ENCODE peak calls at places on chromosomes 16 and 17, in four cellular contexts. U is HepG2, Z is HCT116, Q is K562. G is an unnamed sample.

GRCh38 chr17:52660692-52661091 is 502.2 kb upstream of the CA10 start:
- DNase-seq in U (no peak), Z (no peak), Q (no peak), G (no peak)

GRCh38 chr17:6551909-6552768 is 4.2 kb downstream of the PITPNM3 start:
- DNase-seq in U (no peak), Z (no peak), Q (no peak), G (no peak)

GRCh38 chr16:12262454-12263180 is 286.1 kb downstream of the SNX29 start:
- DNase-seq in Z (no peak), Q (no peak), U (peak; percentile 77), G (no peak)

GRCh38 chr16:5041604-5042133 is 7.9 kb upstream of the NAGPA start:
- DNase-seq in Z (peak; percentile 58), U (no peak), Q (no peak), G (peak; percentile 63)

GRCh38 chr17:66172706-66173223 is 19.2 kb downstream of the CEP112 start:
- DNase-seq in Z (no peak), U (no peak), Q (no peak), G (no peak)

GRCh38 chr16:30621765-30622164 is 11.6 kb upstream of the ZNF689 start:
- DNase-seq in Z (no peak), Q (no peak), U (no peak), G (no peak)

GRCh38 chr17:20206068-20206467 is 196.9 kb downstream of the SPECC1 start:
- DNase-seq in Z (no peak), U (no peak), Q (peak; percentile 48), G (no peak)

GRCh38 chr17:78785663-78786057 is 3.6 kb upstream of the CYTH1 start:
- DNase-seq in Z (no peak), Q (no peak), U (peak; percentile 41), G (no peak)

GRCh38 chr16:28585674-28586073 is 11.2 kb downstream of the SULT1A2 start:
- DNase-seq in Q (no peak), U (no peak), Z (no peak), G (no peak)

GRCh38 chr16:27867122-27868110 is 196.1 kb downstream of the GSG1L start:
- DNase-seq in Z (peak; percentile 86), U (peak; percentile 78), Q (peak; percentile 97), G (no peak)

GRCh38 chr17:74190807-74191206 is 12.7 kb upstream of the RPL38 start:
- DNase-seq in Q (no peak), Z (no peak), U (peak; percentile 20), G (no peak)

GRCh38 chr17:43401293-43401692 is 2.5 kb downstream of the ARL4D start:
- DNase-seq in Q (no peak), Z (no peak), U (no peak), G (peak; percentile 59)

GRCh38 chr17:4365628-4366311 is 705 bp downstream of the UBE2G1 start:
- DNase-seq in Z (no peak), Q (peak; percentile 25), U (no peak), G (no peak)

GRCh38 chr16:80058236-80058635 is 457.7 kb upstream of the MAF start:
- DNase-seq in U (no peak), Q (no peak), Z (no peak), G (no peak)

GRCh38 chr17:2724783-2725164 is 13.2 kb upstream of the CLUH start:
- DNase-seq in Z (no peak), Q (no peak), U (no peak), G (no peak)

GRCh38 chr17:39325528-39326240 is 75.7 kb downstream of the FBXL20 start:
- DNase-seq in Z (no peak), Q (peak; percentile 28), U (no peak), G (no peak)

GRCh38 chr17:78745407-78746088 is 36.5 kb downstream of the CYTH1 start:
- DNase-seq in U (peak; percentile 52), Q (no peak), Z (no peak), G (no peak)

GRCh38 chr16:71894229-71894920 is 956 bp upstream of the IST1 start:
- DNase-seq in Q (no peak), U (peak; percentile 56), Z (peak; percentile 43), G (no peak)

GRCh38 chr17:62652251-62653001 is 25.0 kb downstream of the MRC2 start:
- DNase-seq in U (no peak), Z (no peak), Q (no peak), G (no peak)

GRCh38 chr16:85202631-85203461 is 90.6 kb upstream of the CIBAR2 start:
- DNase-seq in U (no peak), Q (no peak), Z (no peak), G (no peak)

GRCh38 chr16:28212532-28212873 is 738 bp upstream of the XPO6 start:
- DNase-seq in Q (no peak), Z (peak; percentile 15), U (no peak), G (no peak)

GRCh38 chr17:37194208-37194607 is 181.6 kb upstream of the C17orf78 start:
- DNase-seq in Z (no peak), U (no peak), Q (no peak), G (no peak)
- TF ChIP-seq TCF7L2 in Z (no peak), U (no peak), Q (no peak), G (no peak)

DNA sequence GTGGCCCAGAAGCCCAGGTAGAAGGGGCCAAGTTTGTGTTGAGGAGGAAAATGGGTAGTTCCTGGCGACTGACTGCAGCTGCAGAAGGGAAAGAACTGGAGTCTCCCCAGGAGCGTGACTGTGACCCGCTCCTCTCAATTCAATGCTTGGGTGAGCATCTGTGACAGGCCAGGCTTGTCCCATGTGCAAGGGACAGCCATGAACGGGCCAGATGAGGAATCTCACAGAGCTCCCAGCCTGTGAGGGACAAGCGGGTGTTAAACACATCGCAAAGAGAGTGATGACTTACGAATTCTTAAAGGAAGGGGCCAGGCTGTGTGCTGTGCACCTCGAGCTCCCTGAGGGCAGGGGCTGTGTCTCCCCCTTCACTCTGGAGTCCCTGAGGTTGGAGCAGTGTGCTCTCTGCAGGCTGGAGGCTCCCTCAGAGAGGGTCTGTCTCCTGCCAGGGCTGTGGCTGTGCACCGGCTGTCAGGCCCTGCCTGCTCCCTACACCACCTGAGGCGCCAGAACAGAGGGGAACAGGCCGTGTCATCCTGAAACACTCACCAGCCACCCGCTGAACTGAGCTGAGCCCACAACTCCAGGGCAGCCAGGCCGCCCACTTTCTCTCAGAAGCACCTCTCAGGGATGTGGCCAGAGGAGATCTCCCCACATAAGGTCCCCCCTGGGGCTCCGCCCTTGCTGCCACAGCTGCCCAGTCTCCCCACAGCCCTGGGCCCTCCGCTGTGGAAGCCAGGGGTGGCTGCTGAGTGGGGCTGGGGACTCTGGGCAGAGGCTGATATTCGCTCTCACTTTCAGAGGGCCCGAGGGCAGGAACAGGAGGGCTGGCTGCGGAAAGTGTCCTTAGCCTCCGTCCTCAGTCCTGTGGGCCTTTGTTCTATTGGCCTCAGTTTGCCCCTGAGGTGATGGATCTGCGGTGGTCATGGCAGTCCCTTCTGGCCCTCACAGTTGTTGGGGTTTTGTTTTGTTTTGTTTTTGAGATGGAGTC is 25.7 kb upstream of the NXPH3 start:
- DNase-seq in Z (no peak), Q (peak; percentile 5), U (no peak), G (no peak)
- TF ChIP-seq TCF7L2 in Z (no peak), Q (no peak), U (no peak), G (no peak)

GRCh38 chr17:76905836-76906235 is 37.6 kb downstream of the MGAT5B start:
- DNase-seq in U (no peak), Q (no peak), Z (no peak), G (no peak)

GRCh38 chr17:76907352-76907751 is 39.1 kb downstream of the MGAT5B start:
- DNase-seq in Q (no peak), Z (no peak), U (no peak), G (no peak)

GRCh38 chr17:76905036-76905435 is 36.8 kb downstream of the MGAT5B start:
- DNase-seq in Z (no peak), Q (no peak), U (no peak), G (no peak)

GRCh38 chr17:76904116-76904515 is 35.9 kb downstream of the MGAT5B start:
- DNase-seq in Q (no peak), Z (no peak), U (no peak), G (no peak)

DNA sequence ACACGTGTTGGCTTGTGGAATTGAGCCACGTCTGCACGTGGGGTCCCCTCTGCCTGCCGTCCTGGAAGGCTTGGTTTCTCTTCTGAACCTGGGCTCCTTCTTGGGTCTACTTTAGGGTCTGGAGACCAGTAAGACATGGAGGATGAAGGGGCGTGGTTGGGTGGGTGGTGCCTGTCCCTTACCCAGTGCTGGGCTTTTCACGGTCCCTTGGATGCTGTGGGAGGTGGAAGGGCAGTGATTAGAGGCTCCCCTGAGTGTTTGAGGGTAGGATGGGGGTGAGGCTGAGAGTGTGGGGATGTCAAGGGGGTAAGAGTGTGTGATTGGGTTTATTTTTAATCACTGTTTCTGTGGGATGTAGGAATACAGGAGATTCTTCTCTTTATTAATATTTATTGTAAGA is 38.3 kb downstream of the MGAT5B start:
- DNase-seq in U (no peak), Z (no peak), Q (no peak), G (no peak)
- TF ChIP-seq TCF7L2 in U (no peak), Z (no peak), Q (no peak), G (no peak)

GRCh38 chr17:81074875-81075274 is 39.9 kb downstream of the BAIAP2 start:
- DNase-seq in Z (no peak), U (no peak), Q (no peak), G (no peak)
- TF ChIP-seq TCF7L2 in Z (no peak), U (no peak), Q (no peak), G (no peak)

DNA sequence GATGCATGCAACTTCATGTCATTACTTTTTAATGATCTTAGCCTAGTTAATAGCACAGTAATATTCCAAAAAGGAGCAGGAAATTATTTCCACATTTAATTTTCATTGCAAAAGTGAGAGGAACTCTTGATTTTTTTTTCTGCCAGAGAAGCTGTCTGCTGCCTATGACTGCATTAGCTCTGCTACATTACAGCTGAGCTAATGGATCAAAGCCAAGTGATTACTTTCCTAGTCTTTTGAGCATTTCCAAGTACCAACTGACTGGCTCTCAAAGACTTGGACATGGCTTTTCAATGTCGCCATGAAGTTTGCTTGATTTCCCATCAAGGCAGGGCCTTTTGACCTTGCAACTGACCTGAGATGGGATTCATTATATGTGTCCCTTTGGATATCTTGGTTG is 356.6 kb upstream of the XYLT1 start:
- DNase-seq in Z (no peak), U (no peak), Q (no peak), G (no peak)
- TF ChIP-seq TCF7L2 in Z (no peak), U (no peak), Q (no peak), G (no peak)

G was measured in Panc1.